ENCODE peak calls at places on chromosomes 7 and 10, in eight cellular contexts. K is left ventricle myocardium inferior, G is ascending aorta, Z is Calu3, N is cardiac muscle cell, O is prostate gland, F is left lung, S is tibial artery. Y is an unnamed sample.

GRCh38 chr10:101066146-101066889 is 4.5 kb downstream of the KAZALD1 start:
- DNase-seq in K (peak; percentile 83), G (peak; percentile 37), Z (peak; percentile 78), N (peak; percentile 60), O (peak; percentile 66), F (peak; percentile 91), S (peak; percentile 75), Y (no peak)

GRCh38 chr10:122669045-122669444 is 30.6 kb downstream of the C10orf120 start:
- DNase-seq in K (no peak), G (no peak), Z (no peak), N (no peak), O (no peak), F (no peak), S (no peak), Y (no peak)

GRCh38 chr7:33714208-33714607 is 191.1 kb upstream of the BMPER start:
- DNase-seq in K (no peak), G (no peak), Z (no peak), N (no peak), O (no peak), F (no peak), S (no peak), Y (no peak)

GRCh38 chr10:33163941-33164824 is 170.3 kb downstream of the NRP1 start:
- DNase-seq in K (no peak), G (no peak), Z (peak; percentile 11), N (peak; percentile 26), O (no peak), F (no peak), S (no peak), Y (no peak)

GRCh38 chr7:28114056-28114455 is 66.5 kb downstream of the JAZF1 start:
- DNase-seq in K (no peak), G (no peak), Z (no peak), N (no peak), O (no peak), F (no peak), S (no peak), Y (no peak)

GRCh38 chr7:74684921-74685320 is 27.4 kb downstream of the GTF2I start:
- DNase-seq in K (no peak), G (no peak), Z (no peak), N (no peak), O (no peak), F (no peak), S (no peak), Y (no peak)

GRCh38 chr7:44213872-44214595 is 13.3 kb downstream of the YKT6 start:
- DNase-seq in K (no peak), G (no peak), Z (peak; percentile 51), N (peak; percentile 57), O (no peak), F (no peak), S (no peak), Y (no peak)

GRCh38 chr10:79230563-79231249 is 116.6 kb upstream of the PPIF start:
- DNase-seq in K (no peak), G (no peak), Z (no peak), N (no peak), O (no peak), F (peak; percentile 49), S (no peak), Y (no peak)

GRCh38 chr10:16440396-16441105 is 3.7 kb downstream of the PTER start:
- DNase-seq in K (no peak), G (no peak), Z (peak; percentile 59), N (peak; percentile 13), O (peak; percentile 34), F (no peak), S (no peak), Y (no peak)

GRCh38 chr10:44309939-44310761 is 74.7 kb downstream of the CXCL12 start:
- DNase-seq in K (no peak), G (no peak), Z (no peak), N (no peak), O (no peak), F (no peak), S (no peak), Y (no peak)

GRCh38 chr10:44311563-44311905 is 73.4 kb downstream of the CXCL12 start:
- DNase-seq in K (no peak), G (no peak), Z (no peak), N (no peak), O (no peak), F (no peak), S (no peak), Y (no peak)

GRCh38 chr10:44312401-44312800 is 72.5 kb downstream of the CXCL12 start:
- DNase-seq in K (no peak), G (no peak), Z (no peak), N (no peak), O (no peak), F (no peak), S (no peak), Y (no peak)

GRCh38 chr10:44308935-44309334 is 76.0 kb downstream of the CXCL12 start:
- DNase-seq in K (no peak), G (no peak), Z (no peak), N (no peak), O (no peak), F (no peak), S (no peak), Y (no peak)

DNA sequence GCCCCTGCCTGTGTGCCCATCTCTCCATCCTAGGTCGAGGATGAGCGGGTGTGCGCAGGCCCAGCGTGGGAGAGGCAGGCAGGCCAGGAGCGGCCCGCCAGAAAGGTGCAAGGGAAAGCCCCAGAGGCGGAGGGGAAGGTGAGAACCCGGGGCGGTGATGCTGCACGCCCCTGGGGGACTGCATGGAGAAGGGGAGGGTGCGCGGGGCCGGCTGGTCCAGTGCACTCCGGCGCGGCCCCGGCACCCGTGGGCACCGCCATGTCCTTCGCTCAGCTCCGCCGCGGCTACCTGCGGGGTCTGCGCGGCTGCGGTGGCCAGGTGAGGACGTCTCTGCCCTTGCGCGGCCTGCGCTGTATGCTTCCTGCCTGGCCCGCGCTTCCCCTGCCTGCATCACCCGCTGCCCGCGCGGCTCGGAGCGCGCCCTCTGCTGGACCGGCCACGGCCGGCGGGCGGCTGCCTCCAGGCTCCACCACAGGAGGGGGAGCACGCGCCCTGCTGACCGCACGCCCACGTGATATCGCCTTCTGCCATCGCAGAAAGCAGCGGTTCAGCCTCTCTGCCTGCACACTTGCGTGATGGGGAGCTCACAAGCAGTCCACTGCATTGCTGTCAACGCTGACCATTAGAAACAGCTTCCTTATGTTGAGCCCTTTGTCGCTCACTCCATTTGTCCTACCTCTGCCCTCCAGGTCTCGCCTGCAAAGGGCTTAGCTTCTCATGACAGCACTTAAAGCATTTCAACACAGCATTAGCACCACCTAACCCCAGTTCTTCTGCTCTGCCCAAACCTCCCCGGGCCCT is 73.9 kb downstream of the CXCL12 start:
- DNase-seq in K (peak; percentile 89), G (peak; percentile 40), Z (peak; percentile 78), N (peak; percentile 93), O (peak; percentile 62), F (peak; percentile 94), S (peak; percentile 84), Y (peak; percentile 46)
- TF ChIP-seq CTCF in K (peak; percentile 98), G (peak; percentile 97), Z (peak; percentile 55), N (peak; percentile 91), O (peak; percentile 91), F (peak; percentile 89), S (peak; percentile 93), Y (peak; percentile 70)

DNA sequence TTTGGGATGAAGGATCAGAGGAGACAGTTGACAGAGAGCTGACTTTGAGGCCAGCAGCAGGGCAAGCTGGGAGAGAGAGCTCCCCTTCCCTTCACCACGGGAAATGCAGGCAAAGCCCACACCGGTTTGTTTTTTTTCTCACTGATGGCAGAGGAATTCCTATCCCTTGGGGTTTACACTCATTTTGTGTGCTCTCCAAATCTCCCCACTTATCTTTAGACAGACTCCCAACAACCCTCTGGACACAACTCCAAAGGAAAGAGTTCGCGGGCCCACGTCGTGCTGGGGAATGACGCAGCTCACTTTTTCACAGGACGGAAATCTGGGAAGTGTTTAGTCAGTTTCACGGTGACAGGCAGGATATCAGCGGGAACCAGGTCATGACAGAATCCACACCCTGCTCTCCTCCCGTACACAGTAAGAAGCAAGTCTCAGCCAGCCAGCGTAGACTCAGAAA is 68.3 kb upstream of the FAM171A1 start:
- DNase-seq in K (peak; percentile 55), G (no peak), Z (no peak), N (peak; percentile 86), O (no peak), F (no peak), S (peak; percentile 36), Y (no peak)
- TF ChIP-seq CTCF in K (peak; percentile 58), G (peak; percentile 45), Z (no peak), N (peak; percentile 59), O (no peak), F (no peak), S (peak; percentile 46), Y (no peak)

GRCh38 chr7:12434012-12434642 is 30.5 kb upstream of the VWDE start:
- DNase-seq in K (no peak), G (no peak), Z (no peak), N (peak; percentile 2), O (no peak), F (no peak), S (no peak), Y (no peak)

GRCh38 chr7:12431886-12432285 is 28.2 kb upstream of the VWDE start:
- DNase-seq in K (no peak), G (no peak), Z (peak; percentile 78), N (no peak), O (no peak), F (peak; percentile 39), S (no peak), Y (no peak)

GRCh38 chr7:12440229-12440628 is 36.6 kb upstream of the VWDE start:
- DNase-seq in K (no peak), G (no peak), Z (no peak), N (no peak), O (no peak), F (no peak), S (no peak), Y (no peak)

GRCh38 chr7:12436126-12436525 is 32.5 kb upstream of the VWDE start:
- DNase-seq in K (no peak), G (no peak), Z (no peak), N (no peak), O (no peak), F (no peak), S (no peak), Y (no peak)

DNA sequence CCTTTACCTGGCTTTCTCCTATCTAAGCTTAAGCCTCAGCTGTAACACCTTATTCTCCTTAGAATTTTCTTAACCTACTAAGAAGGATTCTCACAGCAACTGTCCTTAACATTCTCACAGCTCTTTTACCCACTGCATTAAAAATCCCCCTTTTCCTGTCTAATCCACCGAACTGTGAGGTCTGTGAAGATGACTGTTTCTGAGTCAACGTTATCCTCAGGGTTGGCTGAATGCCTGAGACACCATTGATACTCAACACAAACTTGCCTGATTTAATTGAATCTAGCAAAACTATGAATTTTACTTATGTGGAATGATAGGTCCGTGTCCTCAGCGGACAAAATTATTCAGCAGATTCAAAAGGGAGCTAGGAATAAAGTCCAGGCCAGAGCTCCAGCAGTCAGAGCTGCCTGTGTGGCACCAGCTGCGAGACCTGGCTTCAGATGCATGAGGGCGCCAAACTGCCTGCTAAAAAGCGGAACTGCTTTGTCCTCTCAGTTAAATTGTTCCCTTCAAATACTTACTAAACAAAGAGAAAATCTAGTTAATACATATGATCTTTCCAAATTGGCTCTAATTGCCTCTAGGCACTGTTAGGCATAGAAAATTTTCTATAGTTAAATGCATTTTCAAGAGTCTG is 33.4 kb upstream of the VWDE start:
- DNase-seq in K (no peak), G (no peak), Z (peak; percentile 27), N (peak; percentile 5), O (no peak), F (peak; percentile 49), S (no peak), Y (no peak)
- TF ChIP-seq CTCF in K (no peak), G (no peak), Z (no peak), N (no peak), O (no peak), F (no peak), S (no peak), Y (no peak)

DNA sequence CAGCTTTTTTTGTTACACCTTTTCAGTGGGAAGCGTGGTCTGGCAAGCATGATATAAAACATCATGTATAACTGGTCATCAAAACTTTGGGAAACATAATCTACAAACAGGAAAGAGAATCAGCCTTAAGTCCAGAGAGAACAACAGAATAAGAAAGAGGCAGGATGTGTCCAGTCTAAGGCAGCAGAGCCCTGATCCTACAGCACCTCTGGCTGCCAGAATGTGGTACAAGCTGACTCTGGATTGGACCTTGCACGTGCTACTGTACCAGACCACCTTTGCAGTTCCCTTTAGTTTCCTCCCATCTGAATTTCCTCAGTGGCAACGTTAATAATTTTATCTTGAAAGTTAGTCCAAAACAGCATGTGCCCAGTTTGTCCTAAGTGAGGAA is 824.6 kb upstream of the IGFBP3 start:
- DNase-seq in K (no peak), G (no peak), Z (peak; percentile 18), N (peak; percentile 38), O (no peak), F (no peak), S (no peak), Y (no peak)
- TF ChIP-seq CTCF in K (peak; percentile 42), G (no peak), Z (no peak), N (peak; percentile 33), O (no peak), F (no peak), S (no peak), Y (no peak)

Y was measured in omental fat pad.